ENCODE peak calls at places on chromosomes 13 and 19, in eight cellular contexts. W is NCI-H1092, C is ureter, X is left ventricle myocardium inferior, P is SW480, G is RPMI8226, J is A172, Z is prostate gland. N is an unnamed sample.

GRCh38 chr13:76711515-76712182 is 174.6 kb downstream of the KCTD12 start:
- DNase-seq in Z (no peak), W (no peak), G (peak; percentile 10), X (no peak), C (no peak), P (no peak), J (peak; percentile 79), N (peak; percentile 33)

GRCh38 chr19:43662487-43662886 is 7.5 kb downstream of the PLAUR start:
- DNase-seq in P (no peak), C (no peak), J (no peak), X (no peak), Z (no peak), G (no peak), W (no peak), N (no peak)

GRCh38 chr19:51471527-51471926 is 6.8 kb upstream of the CEACAM18 start:
- DNase-seq in W (no peak), P (no peak), G (no peak), J (no peak), C (no peak), Z (no peak), X (no peak), N (no peak)

GRCh38 chr19:54096642-54097106 is 3.9 kb downstream of the OSCAR start:
- DNase-seq in J (no peak), P (no peak), W (no peak), G (peak; percentile 52), Z (no peak), X (no peak), C (no peak), N (no peak)

GRCh38 chr19:47411101-47411500 is 8.2 kb downstream of the MEIS3 start:
- DNase-seq in Z (no peak), W (no peak), J (no peak), P (no peak), C (no peak), X (no peak), G (no peak), N (no peak)

GRCh38 chr13:105665284-105665683 is 870.2 kb downstream of the EFNB2 start:
- DNase-seq in X (no peak), G (no peak), W (no peak), P (no peak), Z (no peak), J (peak; percentile 16), C (no peak), N (no peak)

GRCh38 chr13:49499889-49500660 is 4.3 kb downstream of the PHF11 start:
- DNase-seq in P (no peak), C (no peak), W (no peak), J (peak; percentile 35), G (no peak), Z (no peak), X (no peak), N (no peak)

GRCh38 chr13:64723735-64724134 is 2506.4 kb downstream of the PCDH9 start:
- DNase-seq in J (peak; percentile 95), G (no peak), Z (no peak), C (no peak), P (peak; percentile 30), X (no peak), W (no peak), N (no peak)

GRCh38 chr19:34676697-34677385 is at the start of gene SCGB2B2:
- DNase-seq in W (peak; percentile 67), G (peak; percentile 78), Z (no peak), P (peak; percentile 93), X (no peak), C (peak; percentile 85), J (no peak), N (no peak)

GRCh38 chr13:55000844-55001243 is 1972.2 kb downstream of the OLFM4 start:
- DNase-seq in J (no peak), G (no peak), C (no peak), P (no peak), X (no peak), Z (no peak), W (no peak), N (no peak)

GRCh38 chr19:39792999-39793546 is 14.4 kb downstream of the LEUTX start:
- DNase-seq in X (peak; percentile 77), C (peak; percentile 62), Z (peak; percentile 54), J (peak; percentile 69), P (peak; percentile 72), W (peak; percentile 64), G (peak; percentile 70), N (peak; percentile 74)

GRCh38 chr19:38274734-38275133 is 10.4 kb downstream of the SPINT2 start:
- DNase-seq in J (no peak), P (no peak), Z (peak; percentile 58), X (peak; percentile 33), W (no peak), G (no peak), C (no peak), N (no peak)

GRCh38 chr19:1066251-1066747 is 668 bp upstream of the ARHGAP45 start:
- DNase-seq in G (no peak), W (no peak), J (peak; percentile 57), C (no peak), P (no peak), X (no peak), Z (no peak), N (peak; percentile 61)

GRCh38 chr19:46480409-46480808 is 9.0 kb upstream of the PNMA8A start:
- DNase-seq in J (no peak), P (no peak), Z (no peak), G (no peak), X (no peak), W (no peak), C (no peak), N (peak; percentile 54)

GRCh38 chr19:1522838-1523237 is 1.0 kb upstream of the PLK5 start:
- DNase-seq in Z (no peak), J (no peak), G (no peak), C (no peak), P (no peak), X (no peak), W (no peak), N (no peak)

GRCh38 chr13:98537306-98537705 is 39.6 kb downstream of the STK24 start:
- DNase-seq in W (no peak), G (no peak), C (no peak), J (no peak), Z (no peak), P (no peak), X (no peak), N (no peak)

GRCh38 chr13:79194272-79194671 is 211.8 kb downstream of the RBM26 start:
- DNase-seq in C (no peak), W (no peak), J (no peak), G (peak; percentile 58), Z (no peak), P (no peak), X (no peak), N (no peak)

GRCh38 chr19:17762505-17763229 is 11.4 kb downstream of the FCHO1 start:
- DNase-seq in G (peak; percentile 45), W (no peak), Z (no peak), P (peak; percentile 79), C (no peak), J (peak; percentile 80), X (no peak), N (no peak)

GRCh38 chr13:48400090-48400694 is 12.7 kb downstream of the LPAR6 start:
- DNase-seq in G (no peak), C (no peak), W (no peak), X (no peak), J (no peak), P (no peak), Z (no peak), N (no peak)

GRCh38 chr13:51799261-51799660 is 4.7 kb downstream of the DHRS12 start:
- DNase-seq in X (no peak), Z (no peak), G (no peak), C (no peak), W (no peak), J (no peak), P (no peak), N (no peak)

GRCh38 chr19:4063369-4064072 is 3.2 kb downstream of the ZBTB7A start:
- DNase-seq in P (no peak), G (peak; percentile 50), Z (no peak), C (no peak), X (no peak), J (no peak), W (no peak), N (no peak)

GRCh38 chr13:99442273-99442895 is 58.9 kb upstream of the TM9SF2 start:
- DNase-seq in G (peak; percentile 54), C (no peak), J (peak; percentile 47), Z (peak; percentile 40), P (peak; percentile 46), W (peak; percentile 46), X (no peak), N (no peak)

GRCh38 chr13:113443991-113444390 is 9.3 kb downstream of the ADPRHL1 start:
- DNase-seq in J (no peak), C (no peak), X (no peak), P (no peak), W (no peak), Z (no peak), G (no peak), N (peak; percentile 11)

GRCh38 chr19:17855333-17856152 is 4.2 kb upstream of the RPL18A start:
- DNase-seq in W (peak; percentile 58), X (peak; percentile 85), G (peak; percentile 87), P (peak; percentile 61), C (peak; percentile 91), Z (peak; percentile 76), J (peak; percentile 64), N (peak; percentile 85)

GRCh38 chr19:13727798-13728197 is 36.5 kb upstream of the MRI1 start:
- DNase-seq in Z (no peak), G (no peak), W (no peak), P (no peak), J (peak; percentile 55), X (no peak), C (no peak), N (no peak)

GRCh38 chr19:10327793-10328192 is 5.5 kb downstream of the RAVER1 start:
- DNase-seq in J (no peak), C (no peak), G (no peak), P (no peak), X (no peak), W (no peak), Z (no peak), N (no peak)

GRCh38 chr19:49210108-49210900 is 52.7 kb downstream of the TRPM4 start:
- DNase-seq in X (no peak), Z (no peak), W (no peak), G (no peak), P (no peak), J (no peak), C (peak; percentile 50), N (no peak)

GRCh38 chr13:28792992-28793391 is 27.1 kb upstream of the MTUS2 start:
- DNase-seq in J (peak; percentile 17), Z (no peak), G (no peak), P (no peak), W (no peak), C (no peak), X (no peak), N (no peak)